ENCODE peak calls at places on chromosomes 12 and 14, in five cellular contexts. Q, K, X, G and E are unnamed samples.

GRCh38 chr12:95601626-95602025 is 50.4 kb upstream of the USP44 start:
- DNase-seq in X (no peak), G (no peak), K (no peak), Q (no peak), E (no peak)

GRCh38 chr12:99020871-99021270 is 375.8 kb downstream of the APAF1 start:
- DNase-seq in K (no peak), X (no peak), Q (no peak), G (no peak), E (no peak)

GRCh38 chr12:55743131-55743921 is 404 bp downstream of the GDF11 start:
- DNase-seq in K (peak), G (peak), Q (peak), X (peak), E (no peak)

GRCh38 chr12:124872068-124872719 is 8.5 kb upstream of the SCARB1 start:
- DNase-seq in Q (no peak), X (no peak), K (no peak), G (no peak), E (no peak)

GRCh38 chr12:31590730-31591307 is at the start of gene DENND5B:
- DNase-seq in K (peak), Q (no peak), G (no peak), X (peak), E (no peak)

GRCh38 chr14:76909266-76909665 is 83.1 kb downstream of the LRRC74A start:
- DNase-seq in Q (no peak), G (no peak), X (no peak), K (no peak), E (no peak)

GRCh38 chr14:100586153-100586519 is 1.1 kb downstream of the BEGAIN start:
- DNase-seq in Q (no peak), G (no peak), X (no peak), K (peak), E (no peak)

GRCh38 chr12:28209782-28210181 is 19.5 kb downstream of the CCDC91 start:
- DNase-seq in G (no peak), Q (no peak), X (peak), K (no peak), E (no peak)

GRCh38 chr12:80681287-80681686 is 26.1 kb upstream of the MYF6 start:
- DNase-seq in Q (no peak), G (no peak), K (no peak), X (no peak), E (no peak)

GRCh38 chr14:59214702-59215302 is 26.3 kb downstream of the DAAM1 start:
- DNase-seq in G (no peak), X (no peak), Q (no peak), K (no peak), E (no peak)

GRCh38 chr14:24082411-24083080 is 11.2 kb downstream of the CPNE6 start:
- DNase-seq in Q (no peak), X (no peak), G (no peak), K (no peak), E (no peak)

GRCh38 chr12:49301759-49302158 is 6.8 kb downstream of the PRPH start:
- DNase-seq in X (no peak), K (no peak), Q (no peak), G (no peak), E (no peak)

GRCh38 chr14:104140463-104141331 is 2.3 kb downstream of the KIF26A start:
- DNase-seq in X (no peak), G (no peak), K (peak), Q (no peak), E (no peak)

GRCh38 chr12:113524495-113524894 is 52.8 kb upstream of the LHX5 start:
- DNase-seq in Q (no peak), K (no peak), X (no peak), G (no peak), E (no peak)

GRCh38 chr12:65565601-65566560 is 258.4 kb upstream of the HMGA2 start:
- DNase-seq in Q (no peak), K (no peak), X (no peak), G (no peak), E (no peak)

GRCh38 chr14:50954811-50955372 is 10.6 kb upstream of the PYGL start:
- DNase-seq in K (no peak), X (peak), Q (no peak), G (no peak), E (no peak)